ENCODE peak calls at places on chromosome 21, in seven cellular contexts. One of them, this sample, is unnamed.

GRCh38 chr21:31132574-31133242 is 94.4 kb upstream of the KRTAP19-8 start:
- DNase-seq in CD4-positive, alpha-beta T cell: peak; percentile 83
- DNase-seq in AG10803: peak; percentile 43
- DNase-seq in fibroblast of the aortic adventitia: no peak
- DNase-seq in cardiac fibroblast: peak; percentile 17
- DNase-seq in HFF-Myc: no peak
- DNase-seq in lower leg skin: no peak
- DNase-seq in this sample: no peak

GRCh38 chr21:43687566-43688395 is 28.4 kb downstream of the RRP1B start:
- DNase-seq in fibroblast of the aortic adventitia: no peak
- DNase-seq in lower leg skin: no peak
- DNase-seq in cardiac fibroblast: no peak
- DNase-seq in AG10803: no peak
- DNase-seq in HFF-Myc: no peak
- DNase-seq in CD4-positive, alpha-beta T cell: no peak
- DNase-seq in this sample: no peak

GRCh38 chr21:39932335-39932734 is 65.1 kb downstream of the PCP4 start:
- DNase-seq in fibroblast of the aortic adventitia: no peak
- DNase-seq in HFF-Myc: no peak
- DNase-seq in lower leg skin: no peak
- DNase-seq in AG10803: no peak
- DNase-seq in cardiac fibroblast: no peak
- DNase-seq in CD4-positive, alpha-beta T cell: no peak
- DNase-seq in this sample: no peak

GRCh38 chr21:45973475-45974072 is 8.0 kb upstream of the COL6A1 start:
- DNase-seq in HFF-Myc: no peak
- DNase-seq in CD4-positive, alpha-beta T cell: peak; percentile 71
- DNase-seq in AG10803: peak; percentile 82
- DNase-seq in fibroblast of the aortic adventitia: peak; percentile 89
- DNase-seq in cardiac fibroblast: peak; percentile 93
- DNase-seq in lower leg skin: peak; percentile 96
- DNase-seq in this sample: no peak

GRCh38 chr21:39660596-39660995 is 47.9 kb downstream of the B3GALT5 start:
- DNase-seq in lower leg skin: peak; percentile 79
- DNase-seq in cardiac fibroblast: peak; percentile 48
- DNase-seq in AG10803: peak; percentile 81
- DNase-seq in CD4-positive, alpha-beta T cell: no peak
- DNase-seq in fibroblast of the aortic adventitia: peak; percentile 63
- DNase-seq in HFF-Myc: peak; percentile 65
- DNase-seq in this sample: no peak

GRCh38 chr21:45819478-45820170 is 161.9 kb upstream of the COL6A1 start:
- DNase-seq in fibroblast of the aortic adventitia: no peak
- DNase-seq in AG10803: no peak
- DNase-seq in cardiac fibroblast: no peak
- DNase-seq in HFF-Myc: no peak
- DNase-seq in CD4-positive, alpha-beta T cell: no peak
- DNase-seq in lower leg skin: no peak
- DNase-seq in this sample: peak; percentile 45

GRCh38 chr21:46489800-46490199 is 31.1 kb downstream of the DIP2A start:
- DNase-seq in fibroblast of the aortic adventitia: no peak
- DNase-seq in AG10803: no peak
- DNase-seq in HFF-Myc: no peak
- DNase-seq in lower leg skin: no peak
- DNase-seq in cardiac fibroblast: no peak
- DNase-seq in CD4-positive, alpha-beta T cell: no peak
- DNase-seq in this sample: no peak

GRCh38 chr21:16588433-16588860 is 858.7 kb downstream of the USP25 start:
- DNase-seq in HFF-Myc: peak; percentile 39
- DNase-seq in CD4-positive, alpha-beta T cell: no peak
- DNase-seq in cardiac fibroblast: peak; percentile 83
- DNase-seq in fibroblast of the aortic adventitia: peak; percentile 74
- DNase-seq in lower leg skin: peak; percentile 94
- DNase-seq in AG10803: peak; percentile 70
- DNase-seq in this sample: no peak

GRCh38 chr21:16624468-16625102 is 888.3 kb upstream of the CXADR start:
- DNase-seq in AG10803: no peak
- DNase-seq in cardiac fibroblast: no peak
- DNase-seq in CD4-positive, alpha-beta T cell: no peak
- DNase-seq in HFF-Myc: no peak
- DNase-seq in lower leg skin: no peak
- DNase-seq in fibroblast of the aortic adventitia: no peak
- DNase-seq in this sample: no peak

GRCh38 chr21:44592446-44593365 is at the start of gene KRTAP10-6:
- DNase-seq in CD4-positive, alpha-beta T cell: no peak
- DNase-seq in HFF-Myc: no peak
- DNase-seq in fibroblast of the aortic adventitia: no peak
- DNase-seq in AG10803: no peak
- DNase-seq in cardiac fibroblast: no peak
- DNase-seq in lower leg skin: peak; percentile 81
- DNase-seq in this sample: peak; percentile 23

GRCh38 chr21:44848821-44849521 is 24.5 kb downstream of the PTTG1IP start:
- DNase-seq in lower leg skin: no peak
- DNase-seq in HFF-Myc: no peak
- DNase-seq in CD4-positive, alpha-beta T cell: no peak
- DNase-seq in fibroblast of the aortic adventitia: no peak
- DNase-seq in AG10803: no peak
- DNase-seq in cardiac fibroblast: no peak
- DNase-seq in this sample: peak; percentile 39

GRCh38 chr21:31293986-31294385 is 50.1 kb downstream of the TIAM1 start:
- DNase-seq in lower leg skin: no peak
- DNase-seq in cardiac fibroblast: peak; percentile 92
- DNase-seq in AG10803: peak; percentile 84
- DNase-seq in fibroblast of the aortic adventitia: peak; percentile 89
- DNase-seq in HFF-Myc: peak; percentile 22
- DNase-seq in CD4-positive, alpha-beta T cell: no peak
- DNase-seq in this sample: no peak

GRCh38 chr21:27189870-27190269 is 223.0 kb upstream of the ADAMTS5 start:
- DNase-seq in cardiac fibroblast: no peak
- DNase-seq in AG10803: no peak
- DNase-seq in fibroblast of the aortic adventitia: no peak
- DNase-seq in HFF-Myc: no peak
- DNase-seq in lower leg skin: no peak
- DNase-seq in CD4-positive, alpha-beta T cell: no peak
- DNase-seq in this sample: no peak

GRCh38 chr21:17802568-17802967 is 16.6 kb downstream of the C21orf91 start:
- DNase-seq in HFF-Myc: no peak
- DNase-seq in cardiac fibroblast: peak; percentile 16
- DNase-seq in CD4-positive, alpha-beta T cell: no peak
- DNase-seq in AG10803: peak; percentile 76
- DNase-seq in fibroblast of the aortic adventitia: no peak
- DNase-seq in lower leg skin: no peak
- DNase-seq in this sample: no peak

GRCh38 chr21:25983745-25984144 is 186.8 kb downstream of the APP start:
- DNase-seq in AG10803: no peak
- DNase-seq in CD4-positive, alpha-beta T cell: no peak
- DNase-seq in lower leg skin: no peak
- DNase-seq in fibroblast of the aortic adventitia: peak; percentile 24
- DNase-seq in cardiac fibroblast: peak; percentile 55
- DNase-seq in HFF-Myc: no peak
- DNase-seq in this sample: no peak

GRCh38 chr21:43361127-43361492 is 65.8 kb downstream of the SIK1 start:
- DNase-seq in HFF-Myc: no peak
- DNase-seq in fibroblast of the aortic adventitia: no peak
- DNase-seq in CD4-positive, alpha-beta T cell: no peak
- DNase-seq in lower leg skin: no peak
- DNase-seq in AG10803: peak; percentile 64
- DNase-seq in cardiac fibroblast: no peak
- DNase-seq in this sample: no peak

DNA sequence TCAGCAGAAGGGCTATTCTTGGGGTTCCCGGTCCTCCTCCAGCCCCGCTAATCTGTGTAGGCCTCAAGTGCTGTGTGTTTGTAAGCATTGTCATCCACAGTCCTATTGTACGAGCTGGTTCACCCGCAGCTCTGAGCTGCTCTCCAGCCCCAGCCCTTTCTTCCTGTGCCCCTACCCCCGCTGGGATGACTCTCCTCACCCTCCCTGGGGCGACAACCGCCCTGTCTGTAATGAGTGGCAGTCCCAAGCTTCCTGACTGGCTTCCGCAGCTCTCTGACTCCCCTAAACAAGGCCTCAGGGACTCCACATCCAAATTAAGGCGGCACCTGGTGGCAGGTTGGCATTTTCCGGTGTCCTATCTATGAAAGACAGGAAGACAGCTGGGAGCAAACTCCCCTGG is 45.8 kb downstream of the TFF3 start:
- DNase-seq in CD4-positive, alpha-beta T cell: no peak
- DNase-seq in HFF-Myc: no peak
- DNase-seq in fibroblast of the aortic adventitia: no peak
- DNase-seq in lower leg skin: no peak
- DNase-seq in AG10803: no peak
- DNase-seq in cardiac fibroblast: no peak
- DNase-seq in this sample: no peak
- TF ChIP-seq CTCF in CD4-positive, alpha-beta T cell: no peak
- TF ChIP-seq CTCF in HFF-Myc: no peak
- TF ChIP-seq CTCF in fibroblast of the aortic adventitia: no peak
- TF ChIP-seq CTCF in lower leg skin: no peak
- TF ChIP-seq CTCF in AG10803: no peak
- TF ChIP-seq CTCF in cardiac fibroblast: no peak
- TF ChIP-seq CTCF in this sample: no peak

GRCh38 chr21:29232601-29233541 is 65.9 kb upstream of the BACH1 start:
- DNase-seq in fibroblast of the aortic adventitia: peak; percentile 61
- DNase-seq in AG10803: peak; percentile 70
- DNase-seq in lower leg skin: no peak
- DNase-seq in CD4-positive, alpha-beta T cell: no peak
- DNase-seq in HFF-Myc: no peak
- DNase-seq in cardiac fibroblast: peak; percentile 56
- DNase-seq in this sample: no peak
- TF ChIP-seq CTCF in fibroblast of the aortic adventitia: no peak
- TF ChIP-seq CTCF in AG10803: no peak
- TF ChIP-seq CTCF in lower leg skin: no peak
- TF ChIP-seq CTCF in CD4-positive, alpha-beta T cell: no peak
- TF ChIP-seq CTCF in HFF-Myc: no peak
- TF ChIP-seq CTCF in cardiac fibroblast: no peak
- TF ChIP-seq CTCF in this sample: peak; percentile 32

DNA sequence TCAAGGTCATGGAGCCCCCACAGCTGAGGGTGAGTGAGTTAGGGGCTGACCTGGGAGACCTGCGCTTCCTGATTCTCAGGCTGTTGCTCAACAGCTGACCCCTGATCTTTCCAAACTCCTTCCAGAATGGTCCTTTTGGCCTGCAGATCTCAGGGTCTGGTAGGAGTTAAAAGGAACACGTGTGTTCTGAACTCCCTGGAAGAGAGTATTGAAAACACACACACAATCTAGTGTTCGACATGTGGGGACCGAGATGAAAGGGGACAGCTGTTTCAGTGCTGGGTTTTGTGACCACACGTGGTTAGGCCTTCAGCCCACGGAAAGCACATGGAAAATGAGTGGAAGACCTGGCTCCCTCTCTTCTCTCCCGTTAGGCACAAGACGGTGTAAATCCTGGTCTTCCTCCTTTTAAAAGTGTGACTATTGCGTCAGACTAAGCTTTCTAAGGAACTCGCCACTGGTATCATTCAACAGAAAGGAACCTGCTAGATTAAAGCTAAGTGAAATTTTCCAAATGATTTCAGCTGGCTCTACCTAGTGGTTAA is 49.6 kb downstream of the RUNX1 start:
- DNase-seq in HFF-Myc: no peak
- DNase-seq in AG10803: peak; percentile 45
- DNase-seq in lower leg skin: no peak
- DNase-seq in cardiac fibroblast: peak; percentile 11
- DNase-seq in fibroblast of the aortic adventitia: no peak
- DNase-seq in CD4-positive, alpha-beta T cell: no peak
- DNase-seq in this sample: no peak
- TF ChIP-seq CTCF in HFF-Myc: no peak
- TF ChIP-seq CTCF in AG10803: no peak
- TF ChIP-seq CTCF in lower leg skin: no peak
- TF ChIP-seq CTCF in cardiac fibroblast: no peak
- TF ChIP-seq CTCF in fibroblast of the aortic adventitia: no peak
- TF ChIP-seq CTCF in CD4-positive, alpha-beta T cell: no peak
- TF ChIP-seq CTCF in this sample: no peak

GRCh38 chr21:14737922-14738321 is 191.8 kb upstream of the SAMSN1 start:
- DNase-seq in lower leg skin: no peak
- DNase-seq in CD4-positive, alpha-beta T cell: peak; percentile 34
- DNase-seq in cardiac fibroblast: peak; percentile 71
- DNase-seq in HFF-Myc: peak; percentile 16
- DNase-seq in AG10803: peak; percentile 25
- DNase-seq in fibroblast of the aortic adventitia: peak; percentile 78
- DNase-seq in this sample: peak; percentile 52
- TF ChIP-seq CTCF in lower leg skin: no peak
- TF ChIP-seq CTCF in CD4-positive, alpha-beta T cell: peak; percentile 75
- TF ChIP-seq CTCF in cardiac fibroblast: peak; percentile 70
- TF ChIP-seq CTCF in HFF-Myc: peak; percentile 48
- TF ChIP-seq CTCF in AG10803: peak; percentile 54
- TF ChIP-seq CTCF in fibroblast of the aortic adventitia: peak; percentile 72
- TF ChIP-seq CTCF in this sample: peak; percentile 85

DNA sequence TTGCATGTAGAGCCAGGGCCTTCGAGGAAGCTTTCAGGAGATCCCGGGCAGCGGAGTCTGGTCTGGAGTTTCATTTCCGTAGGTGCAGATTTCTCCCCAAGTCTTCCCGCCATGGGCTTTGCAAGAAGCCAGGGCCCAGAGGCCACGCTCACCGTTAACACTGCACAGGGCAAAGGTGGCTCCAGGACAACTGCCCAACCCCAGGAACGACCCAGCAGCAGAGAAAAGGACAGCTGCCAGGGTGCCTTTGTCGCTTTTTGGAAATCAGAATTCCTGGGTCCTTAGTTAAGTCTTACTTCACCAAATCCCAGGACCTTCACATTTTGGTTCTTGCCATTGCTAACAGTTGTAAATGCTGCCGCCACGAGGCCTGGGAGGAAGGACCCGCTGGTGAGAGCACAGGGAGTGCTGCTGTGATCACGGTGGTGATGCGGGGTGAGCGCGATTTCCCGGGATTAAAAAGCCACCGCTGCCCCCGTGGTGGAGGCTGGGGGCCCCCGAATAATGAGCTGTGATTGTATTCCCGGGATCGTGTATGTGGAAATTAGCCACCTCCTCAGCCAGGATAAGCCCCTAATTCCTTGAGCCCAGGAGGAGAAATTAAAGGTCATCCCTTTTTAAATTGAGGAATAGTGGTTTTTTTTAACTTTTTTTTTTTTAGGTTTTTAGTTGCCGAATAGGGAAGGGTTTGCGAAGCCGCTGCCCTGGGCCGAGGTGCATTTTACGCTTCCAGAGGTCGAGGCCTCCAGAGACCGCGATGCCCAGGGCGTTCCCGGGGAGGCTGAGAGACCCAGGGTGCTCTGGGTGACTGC is 8.2 kb downstream of the SIM2 start:
- DNase-seq in AG10803: no peak
- DNase-seq in CD4-positive, alpha-beta T cell: no peak
- DNase-seq in cardiac fibroblast: no peak
- DNase-seq in lower leg skin: peak; percentile 78
- DNase-seq in fibroblast of the aortic adventitia: peak; percentile 43
- DNase-seq in HFF-Myc: no peak
- DNase-seq in this sample: no peak
- TF ChIP-seq CTCF in AG10803: peak; percentile 4
- TF ChIP-seq CTCF in CD4-positive, alpha-beta T cell: no peak
- TF ChIP-seq CTCF in cardiac fibroblast: no peak
- TF ChIP-seq CTCF in lower leg skin: no peak
- TF ChIP-seq CTCF in fibroblast of the aortic adventitia: no peak
- TF ChIP-seq CTCF in HFF-Myc: no peak
- TF ChIP-seq CTCF in this sample: no peak

This sample was measured in CD14-positive monocyte.